ENCODE peak calls at places on chromosomes 5 and 9, in ten cellular contexts. One of them, this sample, is unnamed.

GRCh38 chr9:120864719-120865118 is 12.3 kb downstream of the PHF19 start:
- DNase-seq in GM23338: no peak
- DNase-seq in fibroblast of lung: no peak
- DNase-seq in left lung: no peak
- DNase-seq in CD8-positive, alpha-beta T cell: no peak
- DNase-seq in fibroblast of villous mesenchyme: no peak
- DNase-seq in neural crest cell: no peak
- DNase-seq in left ventricle myocardium inferior: no peak
- DNase-seq in gastrocnemius medialis: no peak
- DNase-seq in transverse colon: no peak
- DNase-seq in this sample: no peak

GRCh38 chr9:32970554-32970953 is 30.9 kb downstream of the APTX start:
- DNase-seq in CD8-positive, alpha-beta T cell: no peak
- DNase-seq in gastrocnemius medialis: no peak
- DNase-seq in left ventricle myocardium inferior: no peak
- DNase-seq in GM23338: no peak
- DNase-seq in fibroblast of lung: no peak
- DNase-seq in left lung: no peak
- DNase-seq in transverse colon: no peak
- DNase-seq in fibroblast of villous mesenchyme: no peak
- DNase-seq in neural crest cell: no peak
- DNase-seq in this sample: no peak

GRCh38 chr5:122180863-122181519 is 51.6 kb downstream of the ZNF474 start:
- DNase-seq in GM23338: no peak
- DNase-seq in left lung: no peak
- DNase-seq in gastrocnemius medialis: no peak
- DNase-seq in fibroblast of lung: peak
- DNase-seq in left ventricle myocardium inferior: no peak
- DNase-seq in neural crest cell: no peak
- DNase-seq in CD8-positive, alpha-beta T cell: no peak
- DNase-seq in fibroblast of villous mesenchyme: peak
- DNase-seq in transverse colon: no peak
- DNase-seq in this sample: peak

GRCh38 chr5:64569880-64570279 is 64.1 kb downstream of the RGS7BP start:
- DNase-seq in fibroblast of lung: no peak
- DNase-seq in GM23338: no peak
- DNase-seq in gastrocnemius medialis: no peak
- DNase-seq in CD8-positive, alpha-beta T cell: no peak
- DNase-seq in neural crest cell: no peak
- DNase-seq in transverse colon: no peak
- DNase-seq in left ventricle myocardium inferior: no peak
- DNase-seq in fibroblast of villous mesenchyme: no peak
- DNase-seq in left lung: no peak
- DNase-seq in this sample: no peak

GRCh38 chr9:104961238-104961637 is 33.3 kb upstream of the ABCA1 start:
- DNase-seq in CD8-positive, alpha-beta T cell: no peak
- DNase-seq in GM23338: peak
- DNase-seq in fibroblast of villous mesenchyme: peak
- DNase-seq in neural crest cell: no peak
- DNase-seq in left ventricle myocardium inferior: no peak
- DNase-seq in left lung: no peak
- DNase-seq in gastrocnemius medialis: no peak
- DNase-seq in fibroblast of lung: peak
- DNase-seq in transverse colon: peak
- DNase-seq in this sample: peak

GRCh38 chr9:36322462-36322861 is 64.2 kb upstream of the GNE start:
- DNase-seq in left ventricle myocardium inferior: no peak
- DNase-seq in fibroblast of villous mesenchyme: no peak
- DNase-seq in CD8-positive, alpha-beta T cell: no peak
- DNase-seq in left lung: no peak
- DNase-seq in neural crest cell: no peak
- DNase-seq in transverse colon: no peak
- DNase-seq in gastrocnemius medialis: no peak
- DNase-seq in GM23338: no peak
- DNase-seq in fibroblast of lung: no peak
- DNase-seq in this sample: no peak

GRCh38 chr9:35948901-35949318 is 9.0 kb downstream of the OR2S2 start:
- DNase-seq in left lung: no peak
- DNase-seq in CD8-positive, alpha-beta T cell: no peak
- DNase-seq in gastrocnemius medialis: no peak
- DNase-seq in fibroblast of villous mesenchyme: no peak
- DNase-seq in transverse colon: peak
- DNase-seq in left ventricle myocardium inferior: no peak
- DNase-seq in neural crest cell: no peak
- DNase-seq in GM23338: peak
- DNase-seq in fibroblast of lung: no peak
- DNase-seq in this sample: peak

GRCh38 chr5:83474170-83474796 is 2.7 kb downstream of the VCAN start:
- DNase-seq in fibroblast of lung: peak
- DNase-seq in left ventricle myocardium inferior: peak
- DNase-seq in fibroblast of villous mesenchyme: peak
- DNase-seq in GM23338: peak
- DNase-seq in neural crest cell: peak
- DNase-seq in gastrocnemius medialis: peak
- DNase-seq in CD8-positive, alpha-beta T cell: no peak
- DNase-seq in left lung: peak
- DNase-seq in transverse colon: peak
- DNase-seq in this sample: no peak

GRCh38 chr9:124054671-124055212 is 43.2 kb downstream of the LHX2 start:
- DNase-seq in left ventricle myocardium inferior: no peak
- DNase-seq in transverse colon: no peak
- DNase-seq in fibroblast of lung: peak
- DNase-seq in left lung: no peak
- DNase-seq in GM23338: no peak
- DNase-seq in fibroblast of villous mesenchyme: peak
- DNase-seq in gastrocnemius medialis: no peak
- DNase-seq in CD8-positive, alpha-beta T cell: no peak
- DNase-seq in neural crest cell: no peak
- DNase-seq in this sample: no peak

GRCh38 chr5:8756498-8757084 is 789.3 kb downstream of the SEMA5A start:
- DNase-seq in left lung: no peak
- DNase-seq in CD8-positive, alpha-beta T cell: no peak
- DNase-seq in transverse colon: peak
- DNase-seq in GM23338: peak
- DNase-seq in left ventricle myocardium inferior: no peak
- DNase-seq in fibroblast of lung: peak
- DNase-seq in gastrocnemius medialis: no peak
- DNase-seq in fibroblast of villous mesenchyme: peak
- DNase-seq in neural crest cell: peak
- DNase-seq in this sample: peak

GRCh38 chr9:69030851-69031645 is 4.5 kb upstream of the FXN start:
- DNase-seq in GM23338: no peak
- DNase-seq in gastrocnemius medialis: no peak
- DNase-seq in fibroblast of lung: peak
- DNase-seq in transverse colon: no peak
- DNase-seq in fibroblast of villous mesenchyme: no peak
- DNase-seq in neural crest cell: no peak
- DNase-seq in CD8-positive, alpha-beta T cell: no peak
- DNase-seq in left lung: no peak
- DNase-seq in left ventricle myocardium inferior: no peak
- DNase-seq in this sample: peak

GRCh38 chr9:21047315-21047714 is 15.9 kb upstream of the HACD4 start:
- DNase-seq in left ventricle myocardium inferior: no peak
- DNase-seq in fibroblast of lung: peak
- DNase-seq in gastrocnemius medialis: no peak
- DNase-seq in transverse colon: no peak
- DNase-seq in GM23338: no peak
- DNase-seq in neural crest cell: no peak
- DNase-seq in left lung: no peak
- DNase-seq in CD8-positive, alpha-beta T cell: no peak
- DNase-seq in fibroblast of villous mesenchyme: peak
- DNase-seq in this sample: no peak

GRCh38 chr5:150544606-150545219 is 36.8 kb downstream of the NDST1 start:
- DNase-seq in CD8-positive, alpha-beta T cell: peak
- DNase-seq in GM23338: peak
- DNase-seq in left ventricle myocardium inferior: peak
- DNase-seq in transverse colon: peak
- DNase-seq in left lung: peak
- DNase-seq in fibroblast of lung: peak
- DNase-seq in gastrocnemius medialis: peak
- DNase-seq in fibroblast of villous mesenchyme: peak
- DNase-seq in neural crest cell: peak
- DNase-seq in this sample: peak

DNA sequence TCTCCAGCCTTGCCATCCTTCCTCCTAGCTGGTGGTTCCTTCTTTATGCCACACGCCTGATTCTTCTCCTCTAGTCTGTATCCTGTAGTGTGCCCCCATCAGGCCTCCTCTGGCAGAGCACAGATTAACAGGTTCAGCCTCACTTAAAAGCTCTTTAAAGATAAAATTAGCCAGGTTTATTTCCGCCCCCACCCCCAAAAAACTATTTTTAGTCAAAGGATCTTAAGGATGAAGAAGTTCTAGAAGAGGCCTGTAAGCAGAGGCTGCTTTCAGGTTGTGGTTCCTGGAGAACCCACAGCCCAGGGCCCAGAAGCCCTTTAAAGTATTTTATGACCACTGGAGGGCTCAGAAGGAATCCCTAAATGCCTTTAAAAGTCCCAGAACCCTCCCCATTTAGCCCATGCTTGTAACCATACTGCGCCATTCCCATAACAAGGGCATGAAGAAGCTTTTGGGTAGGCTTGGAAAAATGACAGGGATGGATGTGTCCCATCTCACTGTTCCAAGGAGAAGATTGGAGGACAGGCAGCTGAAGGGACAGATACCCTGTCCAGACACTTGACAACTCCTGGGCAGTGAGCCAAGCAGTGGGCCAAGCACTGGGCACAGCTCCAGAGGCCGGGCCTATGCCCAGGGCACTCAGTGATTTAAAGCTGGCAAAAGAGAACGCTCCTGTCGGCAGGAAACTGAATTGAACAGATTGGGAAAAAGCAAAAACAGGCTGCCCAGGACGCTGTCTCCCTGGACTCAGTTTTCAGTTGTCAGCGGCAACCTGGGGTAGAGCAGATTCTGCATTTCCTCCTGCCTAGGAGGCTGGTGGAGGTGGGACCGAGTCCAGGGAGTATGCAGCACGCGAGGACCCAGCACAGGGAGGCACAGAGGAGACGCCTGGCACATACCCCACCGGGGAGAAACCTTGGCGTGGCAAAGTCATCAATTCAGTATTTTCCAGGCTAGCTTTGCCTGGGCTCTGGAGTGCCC is 106.3 kb upstream of the SSBP2 start:
- DNase-seq in transverse colon: peak
- DNase-seq in fibroblast of lung: peak
- DNase-seq in neural crest cell: no peak
- DNase-seq in GM23338: peak
- DNase-seq in left lung: peak
- DNase-seq in left ventricle myocardium inferior: peak
- DNase-seq in gastrocnemius medialis: peak
- DNase-seq in CD8-positive, alpha-beta T cell: no peak
- DNase-seq in fibroblast of villous mesenchyme: no peak
- DNase-seq in this sample: peak
- TF ChIP-seq CTCF in transverse colon: no peak
- TF ChIP-seq CTCF in fibroblast of lung: peak
- TF ChIP-seq CTCF in neural crest cell: peak
- TF ChIP-seq CTCF in GM23338: peak
- TF ChIP-seq CTCF in left lung: peak
- TF ChIP-seq CTCF in left ventricle myocardium inferior: peak
- TF ChIP-seq CTCF in gastrocnemius medialis: peak
- TF ChIP-seq CTCF in CD8-positive, alpha-beta T cell: no peak
- TF ChIP-seq CTCF in fibroblast of villous mesenchyme: peak
- TF ChIP-seq CTCF in this sample: peak

GRCh38 chr9:136345281-136346156 is 18.0 kb downstream of the DNLZ start:
- DNase-seq in fibroblast of villous mesenchyme: peak
- DNase-seq in left lung: peak
- DNase-seq in left ventricle myocardium inferior: peak
- DNase-seq in CD8-positive, alpha-beta T cell: no peak
- DNase-seq in neural crest cell: peak
- DNase-seq in gastrocnemius medialis: no peak
- DNase-seq in transverse colon: peak
- DNase-seq in fibroblast of lung: peak
- DNase-seq in GM23338: peak
- DNase-seq in this sample: peak
- TF ChIP-seq CTCF in fibroblast of villous mesenchyme: peak
- TF ChIP-seq CTCF in left lung: peak
- TF ChIP-seq CTCF in left ventricle myocardium inferior: peak
- TF ChIP-seq CTCF in CD8-positive, alpha-beta T cell: no peak
- TF ChIP-seq CTCF in neural crest cell: peak
- TF ChIP-seq CTCF in gastrocnemius medialis: no peak
- TF ChIP-seq CTCF in transverse colon: peak
- TF ChIP-seq CTCF in fibroblast of lung: peak
- TF ChIP-seq CTCF in GM23338: peak
- TF ChIP-seq CTCF in this sample: peak

DNA sequence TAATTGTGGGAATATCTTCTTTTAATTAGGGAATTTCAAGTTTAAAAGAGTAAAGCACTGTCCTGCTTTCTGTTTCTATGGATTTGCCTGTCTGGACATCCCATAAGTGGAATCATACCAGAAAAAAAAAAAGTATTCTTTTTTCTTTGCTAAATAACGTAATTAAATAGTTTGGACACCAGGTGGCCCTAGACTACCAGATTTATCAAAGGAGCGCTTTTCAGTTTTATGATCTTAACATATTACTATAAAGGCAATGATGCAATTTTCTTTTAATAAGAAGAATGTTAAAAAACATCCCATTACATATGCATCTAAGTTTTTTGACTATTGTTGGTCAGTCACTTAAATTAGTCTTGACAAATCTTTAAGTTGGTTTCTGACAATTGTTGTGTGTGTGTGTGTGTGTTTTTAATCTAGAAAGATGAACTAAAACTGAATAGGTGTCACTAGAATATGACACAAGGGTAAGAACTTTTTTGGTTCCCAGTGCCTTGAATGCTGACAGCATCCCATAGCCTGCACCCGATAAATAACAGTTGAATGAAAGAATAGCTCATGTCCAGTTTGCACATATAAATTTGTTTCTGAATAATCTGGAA is 49.5 kb downstream of the C5orf22 start:
- DNase-seq in GM23338: peak
- DNase-seq in CD8-positive, alpha-beta T cell: no peak
- DNase-seq in left ventricle myocardium inferior: no peak
- DNase-seq in gastrocnemius medialis: no peak
- DNase-seq in left lung: no peak
- DNase-seq in neural crest cell: no peak
- DNase-seq in fibroblast of lung: peak
- DNase-seq in fibroblast of villous mesenchyme: peak
- DNase-seq in transverse colon: no peak
- DNase-seq in this sample: peak
- TF ChIP-seq CTCF in GM23338: no peak
- TF ChIP-seq CTCF in CD8-positive, alpha-beta T cell: peak
- TF ChIP-seq CTCF in left ventricle myocardium inferior: peak
- TF ChIP-seq CTCF in gastrocnemius medialis: peak
- TF ChIP-seq CTCF in left lung: peak
- TF ChIP-seq CTCF in neural crest cell: peak
- TF ChIP-seq CTCF in fibroblast of lung: peak
- TF ChIP-seq CTCF in fibroblast of villous mesenchyme: peak
- TF ChIP-seq CTCF in transverse colon: peak
- TF ChIP-seq CTCF in this sample: peak

GRCh38 chr5:23506329-23507236 is 826 bp upstream of the PRDM9 start:
- DNase-seq in neural crest cell: peak
- DNase-seq in fibroblast of lung: no peak
- DNase-seq in transverse colon: no peak
- DNase-seq in left lung: no peak
- DNase-seq in gastrocnemius medialis: no peak
- DNase-seq in CD8-positive, alpha-beta T cell: no peak
- DNase-seq in fibroblast of villous mesenchyme: no peak
- DNase-seq in left ventricle myocardium inferior: no peak
- DNase-seq in GM23338: peak
- DNase-seq in this sample: no peak
- TF ChIP-seq CTCF in neural crest cell: peak
- TF ChIP-seq CTCF in fibroblast of lung: peak
- TF ChIP-seq CTCF in transverse colon: no peak
- TF ChIP-seq CTCF in left lung: no peak
- TF ChIP-seq CTCF in gastrocnemius medialis: no peak
- TF ChIP-seq CTCF in CD8-positive, alpha-beta T cell: no peak
- TF ChIP-seq CTCF in fibroblast of villous mesenchyme: no peak
- TF ChIP-seq CTCF in left ventricle myocardium inferior: peak
- TF ChIP-seq CTCF in GM23338: peak
- TF ChIP-seq CTCF in this sample: no peak

GRCh38 chr5:139513852-139514485 is 31.4 kb upstream of the STING1 start:
- DNase-seq in left lung: no peak
- DNase-seq in CD8-positive, alpha-beta T cell: no peak
- DNase-seq in neural crest cell: no peak
- DNase-seq in left ventricle myocardium inferior: no peak
- DNase-seq in fibroblast of lung: no peak
- DNase-seq in transverse colon: no peak
- DNase-seq in gastrocnemius medialis: no peak
- DNase-seq in GM23338: no peak
- DNase-seq in fibroblast of villous mesenchyme: no peak
- DNase-seq in this sample: no peak
- TF ChIP-seq CTCF in left lung: peak
- TF ChIP-seq CTCF in CD8-positive, alpha-beta T cell: no peak
- TF ChIP-seq CTCF in neural crest cell: no peak
- TF ChIP-seq CTCF in left ventricle myocardium inferior: peak
- TF ChIP-seq CTCF in fibroblast of lung: no peak
- TF ChIP-seq CTCF in transverse colon: no peak
- TF ChIP-seq CTCF in gastrocnemius medialis: peak
- TF ChIP-seq CTCF in GM23338: no peak
- TF ChIP-seq CTCF in fibroblast of villous mesenchyme: no peak
- TF ChIP-seq CTCF in this sample: no peak

This sample was measured in endothelial cell of umbilical vein.